ENCODE peak calls at places on chromosomes 4 and X, in ten cellular contexts. F, E, P, I, U, G, M, X, W and H are unnamed samples.

GRCh38 chr4:176478076-176478475 is 158.3 kb downstream of the SPCS3 start:
- DNase-seq in I (no peak), U (no peak), X (no peak), G (no peak), E (no peak), W (no peak), F (no peak), P (no peak), M (no peak), H (no peak)

GRCh38 chrX:134883134-134883700 is 107.6 kb upstream of the SMIM10 start:
- DNase-seq in E (no peak), P (no peak), F (no peak), G (no peak), I (no peak), M (no peak), U (no peak), X (no peak), W (no peak), H (no peak)

GRCh38 chrX:124028177-124028576 is 66.7 kb downstream of the STAG2 start:
- DNase-seq in G (no peak), I (no peak), P (no peak), W (no peak), M (no peak), X (no peak), F (no peak), U (no peak), E (no peak), H (no peak)

GRCh38 chr4:63269156-63269555 is 1140.1 kb downstream of the TECRL start:
- DNase-seq in G (no peak), F (no peak), U (no peak), I (no peak), X (no peak), M (no peak), W (no peak), E (no peak), P (no peak), H (no peak)

GRCh38 chr4:185004562-185005208 is 13.6 kb upstream of the HELT start:
- DNase-seq in E (peak), I (no peak), M (no peak), P (peak), U (no peak), G (peak), F (no peak), X (no peak), W (no peak), H (no peak)

GRCh38 chr4:183401473-183401872 is 43.0 kb upstream of the CDKN2AIP start:
- DNase-seq in E (no peak), F (no peak), G (no peak), U (no peak), W (no peak), P (no peak), X (no peak), I (no peak), M (no peak), H (no peak)

GRCh38 chr4:3291969-3292570 is 751 bp upstream of the RGS12 start:
- DNase-seq in U (peak), W (peak), E (peak), P (peak), I (peak), X (peak), G (peak), F (no peak), M (no peak), H (no peak)

GRCh38 chr4:77154074-77154473 is 2.9 kb upstream of the CCNG2 start:
- DNase-seq in F (no peak), P (no peak), E (no peak), I (no peak), M (no peak), G (no peak), X (no peak), U (no peak), W (no peak), H (no peak)

GRCh38 chr4:34105311-34105710 is 2139.0 kb downstream of the ARAP2 start:
- DNase-seq in P (no peak), I (no peak), E (no peak), F (no peak), M (no peak), X (no peak), U (no peak), G (no peak), W (no peak), H (no peak)

GRCh38 chr4:95219109-95219508 is 329.7 kb downstream of the UNC5C start:
- DNase-seq in W (no peak), M (no peak), I (no peak), X (no peak), E (no peak), U (no peak), F (no peak), P (no peak), G (no peak), H (no peak)

GRCh38 chr4:76898949-76899640 is 1.2 kb upstream of the SOWAHB start:
- DNase-seq in G (no peak), X (no peak), U (no peak), E (no peak), P (peak), W (no peak), M (no peak), F (no peak), I (no peak), H (no peak)

GRCh38 chr4:89836031-89836777 is 757 bp downstream of the SNCA start:
- DNase-seq in F (no peak), M (no peak), G (peak), I (peak), X (peak), E (peak), P (peak), W (no peak), U (peak), H (no peak)

GRCh38 chrX:131068945-131069719 is 11.0 kb downstream of the ARHGAP36 start:
- DNase-seq in X (no peak), U (no peak), E (peak), P (peak), M (no peak), I (peak), W (no peak), F (no peak), G (peak), H (peak)